ENCODE peak calls at places on chromosomes 12 and 14, in seven cellular contexts. One of them, this sample, is unnamed.

GRCh38 chr12:116027551-116027821 is 250.0 kb downstream of the MED13L start:
- ATAC-seq in pancreas: no peak
- ATAC-seq in lower lobe of right lung: no peak
- ATAC-seq in stimulated activated naive B cell treated with anti-CD40 and anti-IgM and Interleukin-4, amounts not matched to agents 10 μg/mL and 1 μg/mL and 100 μg/mL, for 72 hours: no peak
- ATAC-seq in right cardiac atrium: no peak
- ATAC-seq in naive thymus-derived CD8-positive, alpha-beta T cell: no peak
- ATAC-seq in left ventricle myocardium superior: no peak
- ATAC-seq in this sample: no peak

GRCh38 chr12:119068129-119068856 is 87.0 kb downstream of the SRRM4 start:
- ATAC-seq in naive thymus-derived CD8-positive, alpha-beta T cell: no peak
- ATAC-seq in right cardiac atrium: peak
- ATAC-seq in stimulated activated naive B cell treated with anti-CD40 and anti-IgM and Interleukin-4, amounts not matched to agents 10 μg/mL and 1 μg/mL and 100 μg/mL, for 72 hours: no peak
- ATAC-seq in lower lobe of right lung: no peak
- ATAC-seq in pancreas: no peak
- ATAC-seq in left ventricle myocardium superior: peak
- ATAC-seq in this sample: no peak

GRCh38 chr12:27592548-27592947 is 68.5 kb downstream of the PPFIBP1 start:
- ATAC-seq in lower lobe of right lung: peak
- ATAC-seq in naive thymus-derived CD8-positive, alpha-beta T cell: no peak
- ATAC-seq in stimulated activated naive B cell treated with anti-CD40 and anti-IgM and Interleukin-4, amounts not matched to agents 10 μg/mL and 1 μg/mL and 100 μg/mL, for 72 hours: no peak
- ATAC-seq in left ventricle myocardium superior: peak
- ATAC-seq in pancreas: peak
- ATAC-seq in right cardiac atrium: peak
- ATAC-seq in this sample: peak

GRCh38 chr12:130026608-130027176 is 122.9 kb upstream of the TMEM132D start:
- ATAC-seq in stimulated activated naive B cell treated with anti-CD40 and anti-IgM and Interleukin-4, amounts not matched to agents 10 μg/mL and 1 μg/mL and 100 μg/mL, for 72 hours: no peak
- ATAC-seq in pancreas: peak
- ATAC-seq in left ventricle myocardium superior: no peak
- ATAC-seq in right cardiac atrium: no peak
- ATAC-seq in naive thymus-derived CD8-positive, alpha-beta T cell: no peak
- ATAC-seq in lower lobe of right lung: no peak
- ATAC-seq in this sample: no peak

GRCh38 chr12:96497800-96498199 is 8.4 kb downstream of the CFAP54 start:
- ATAC-seq in naive thymus-derived CD8-positive, alpha-beta T cell: no peak
- ATAC-seq in left ventricle myocardium superior: no peak
- ATAC-seq in lower lobe of right lung: no peak
- ATAC-seq in right cardiac atrium: no peak
- ATAC-seq in pancreas: no peak
- ATAC-seq in stimulated activated naive B cell treated with anti-CD40 and anti-IgM and Interleukin-4, amounts not matched to agents 10 μg/mL and 1 μg/mL and 100 μg/mL, for 72 hours: no peak
- ATAC-seq in this sample: no peak

GRCh38 chr14:68060198-68060597 is 240.6 kb downstream of the RAD51B start:
- ATAC-seq in naive thymus-derived CD8-positive, alpha-beta T cell: no peak
- ATAC-seq in left ventricle myocardium superior: no peak
- ATAC-seq in pancreas: peak
- ATAC-seq in right cardiac atrium: no peak
- ATAC-seq in lower lobe of right lung: no peak
- ATAC-seq in stimulated activated naive B cell treated with anti-CD40 and anti-IgM and Interleukin-4, amounts not matched to agents 10 μg/mL and 1 μg/mL and 100 μg/mL, for 72 hours: no peak
- ATAC-seq in this sample: no peak

GRCh38 chr12:1590083-1590979 is 4.0 kb downstream of the FBXL14 start:
- ATAC-seq in naive thymus-derived CD8-positive, alpha-beta T cell: no peak
- ATAC-seq in right cardiac atrium: peak
- ATAC-seq in left ventricle myocardium superior: peak
- ATAC-seq in pancreas: peak
- ATAC-seq in stimulated activated naive B cell treated with anti-CD40 and anti-IgM and Interleukin-4, amounts not matched to agents 10 μg/mL and 1 μg/mL and 100 μg/mL, for 72 hours: no peak
- ATAC-seq in lower lobe of right lung: no peak
- ATAC-seq in this sample: no peak

GRCh38 chr12:76688001-76688400 is 75.9 kb upstream of the ZDHHC17 start:
- ATAC-seq in stimulated activated naive B cell treated with anti-CD40 and anti-IgM and Interleukin-4, amounts not matched to agents 10 μg/mL and 1 μg/mL and 100 μg/mL, for 72 hours: no peak
- ATAC-seq in right cardiac atrium: no peak
- ATAC-seq in left ventricle myocardium superior: no peak
- ATAC-seq in lower lobe of right lung: no peak
- ATAC-seq in naive thymus-derived CD8-positive, alpha-beta T cell: no peak
- ATAC-seq in pancreas: no peak
- ATAC-seq in this sample: no peak

GRCh38 chr12:46468813-46469212 is 96.2 kb upstream of the SLC38A2 start:
- ATAC-seq in pancreas: no peak
- ATAC-seq in stimulated activated naive B cell treated with anti-CD40 and anti-IgM and Interleukin-4, amounts not matched to agents 10 μg/mL and 1 μg/mL and 100 μg/mL, for 72 hours: peak
- ATAC-seq in left ventricle myocardium superior: no peak
- ATAC-seq in naive thymus-derived CD8-positive, alpha-beta T cell: no peak
- ATAC-seq in lower lobe of right lung: no peak
- ATAC-seq in right cardiac atrium: no peak
- ATAC-seq in this sample: peak

GRCh38 chr14:93707475-93707874 is 80.8 kb downstream of the PRIMA1 start:
- ATAC-seq in left ventricle myocardium superior: no peak
- ATAC-seq in pancreas: no peak
- ATAC-seq in lower lobe of right lung: no peak
- ATAC-seq in stimulated activated naive B cell treated with anti-CD40 and anti-IgM and Interleukin-4, amounts not matched to agents 10 μg/mL and 1 μg/mL and 100 μg/mL, for 72 hours: no peak
- ATAC-seq in right cardiac atrium: no peak
- ATAC-seq in naive thymus-derived CD8-positive, alpha-beta T cell: no peak
- ATAC-seq in this sample: no peak

GRCh38 chr12:106819991-106820390 is 45.5 kb downstream of the RIC8B start:
- ATAC-seq in pancreas: no peak
- ATAC-seq in naive thymus-derived CD8-positive, alpha-beta T cell: no peak
- ATAC-seq in right cardiac atrium: no peak
- ATAC-seq in lower lobe of right lung: no peak
- ATAC-seq in stimulated activated naive B cell treated with anti-CD40 and anti-IgM and Interleukin-4, amounts not matched to agents 10 μg/mL and 1 μg/mL and 100 μg/mL, for 72 hours: no peak
- ATAC-seq in left ventricle myocardium superior: no peak
- ATAC-seq in this sample: no peak

GRCh38 chr14:81268016-81268416 is 47.3 kb upstream of the GTF2A1 start:
- ATAC-seq in pancreas: no peak
- ATAC-seq in right cardiac atrium: no peak
- ATAC-seq in naive thymus-derived CD8-positive, alpha-beta T cell: peak
- ATAC-seq in left ventricle myocardium superior: no peak
- ATAC-seq in lower lobe of right lung: no peak
- ATAC-seq in stimulated activated naive B cell treated with anti-CD40 and anti-IgM and Interleukin-4, amounts not matched to agents 10 μg/mL and 1 μg/mL and 100 μg/mL, for 72 hours: no peak
- ATAC-seq in this sample: peak

GRCh38 chr14:73245401-73246325 is 8.4 kb downstream of the PAPLN start:
- ATAC-seq in pancreas: peak
- ATAC-seq in naive thymus-derived CD8-positive, alpha-beta T cell: peak
- ATAC-seq in right cardiac atrium: peak
- ATAC-seq in lower lobe of right lung: peak
- ATAC-seq in left ventricle myocardium superior: peak
- ATAC-seq in stimulated activated naive B cell treated with anti-CD40 and anti-IgM and Interleukin-4, amounts not matched to agents 10 μg/mL and 1 μg/mL and 100 μg/mL, for 72 hours: peak
- ATAC-seq in this sample: peak

GRCh38 chr14:95011449-95012020 is 145.8 kb downstream of the DICER1 start:
- ATAC-seq in left ventricle myocardium superior: no peak
- ATAC-seq in pancreas: no peak
- ATAC-seq in stimulated activated naive B cell treated with anti-CD40 and anti-IgM and Interleukin-4, amounts not matched to agents 10 μg/mL and 1 μg/mL and 100 μg/mL, for 72 hours: no peak
- ATAC-seq in right cardiac atrium: no peak
- ATAC-seq in lower lobe of right lung: no peak
- ATAC-seq in naive thymus-derived CD8-positive, alpha-beta T cell: no peak
- ATAC-seq in this sample: no peak